ENCODE peak calls at places on chromosomes 11 and 22, in five cellular contexts. Q, N, W, H and J are unnamed samples.

GRCh38 chr11:59135648-59136461 is 6.8 kb upstream of the FAM111A start:
- DNase-seq in Q (peak), N (no peak), W (peak), H (peak), J (peak)

GRCh38 chr11:92605667-92606066 is 363.8 kb upstream of the MTNR1B start:
- DNase-seq in Q (no peak), N (no peak), W (no peak), H (no peak), J (no peak)

GRCh38 chr11:103648670-103649400 is 387.6 kb upstream of the DDI1 start:
- DNase-seq in Q (no peak), N (no peak), W (peak), H (peak), J (no peak)

GRCh38 chr11:78684377-78684776 is 109.7 kb upstream of the NARS2 start:
- DNase-seq in Q (no peak), N (no peak), W (peak), H (no peak), J (no peak)

GRCh38 chr22:28345304-28345703 is 334.3 kb downstream of the TTC28 start:
- DNase-seq in Q (no peak), N (no peak), W (no peak), H (no peak), J (no peak)

GRCh38 chr22:28250036-28250695 is 331.1 kb upstream of the PITPNB start:
- DNase-seq in Q (no peak), N (no peak), W (no peak), H (no peak), J (no peak)

GRCh38 chr11:29161216-29161615 is 855.6 kb downstream of the KCNA4 start:
- DNase-seq in Q (no peak), N (no peak), W (peak), H (no peak), J (no peak)

GRCh38 chr22:19960491-19961200 is 19.0 kb upstream of the TXNRD2 start:
- DNase-seq in Q (no peak), N (no peak), W (no peak), H (no peak), J (no peak)

GRCh38 chr11:129102756-129103155 is 89.4 kb downstream of the ARHGAP32 start:
- DNase-seq in Q (no peak), N (no peak), W (no peak), H (no peak), J (no peak)

GRCh38 chr11:60880635-60881282 is 13.4 kb downstream of the ZP1 start:
- DNase-seq in Q (no peak), N (no peak), W (no peak), H (no peak), J (no peak)

GRCh38 chr11:119910056-119910455 is 181.1 kb upstream of the NECTIN1 start:
- DNase-seq in Q (no peak), N (no peak), W (no peak), H (no peak), J (peak)

GRCh38 chr11:124748481-124749338 is 3.3 kb downstream of the VSIG2 start:
- DNase-seq in Q (no peak), N (no peak), W (peak), H (no peak), J (peak)

GRCh38 chr22:49623176-49623575 is 204.5 kb downstream of the BRD1 start:
- DNase-seq in Q (no peak), N (no peak), W (no peak), H (no peak), J (no peak)

GRCh38 chr22:48099671-48100070 is 1337.2 kb downstream of the TBC1D22A start:
- DNase-seq in Q (no peak), N (no peak), W (no peak), H (no peak), J (no peak)

GRCh38 chr11:117037952-117038350 is 60.3 kb downstream of the SIK3 start:
- DNase-seq in Q (no peak), N (no peak), W (no peak), H (no peak), J (no peak)

GRCh38 chr11:4697583-4697982 is at the start of gene OR51E2:
- DNase-seq in Q (no peak), N (no peak), W (peak), H (no peak), J (no peak)

GRCh38 chr11:63985812-63986155 is 454 bp upstream of the OTUB1 start:
- DNase-seq in Q (no peak), N (no peak), W (no peak), H (peak), J (no peak)

GRCh38 chr11:30478923-30479322 is 107.2 kb downstream of the MPPED2 start:
- DNase-seq in Q (peak), N (no peak), W (no peak), H (no peak), J (no peak)

GRCh38 chr11:134858783-134859480 is 446.9 kb upstream of the B3GAT1 start:
- DNase-seq in Q (no peak), N (no peak), W (no peak), H (no peak), J (no peak)

GRCh38 chr11:27933992-27934829 is 173.7 kb downstream of the KIF18A start:
- DNase-seq in Q (peak), N (no peak), W (peak), H (no peak), J (no peak)

GRCh38 chr22:19232620-19233019 is 54.1 kb upstream of the SLC25A1 start:
- DNase-seq in Q (no peak), N (no peak), W (no peak), H (no peak), J (no peak)

GRCh38 chr22:21032037-21032842 is at the start of gene SLC7A4:
- DNase-seq in Q (no peak), N (no peak), W (no peak), H (no peak), J (no peak)

GRCh38 chr11:65547446-65548125 is 10.6 kb downstream of the LTBP3 start:
- DNase-seq in Q (no peak), N (no peak), W (no peak), H (no peak), J (no peak)

GRCh38 chr22:50178871-50179869 is 6.5 kb upstream of the TRABD start:
- DNase-seq in Q (no peak), N (no peak), W (no peak), H (no peak), J (no peak)

GRCh38 chr11:72683782-72684200 is 9.6 kb upstream of the PDE2A start:
- DNase-seq in Q (peak), N (no peak), W (peak), H (peak), J (peak)

GRCh38 chr11:132186699-132187098 is 816.3 kb downstream of the NTM start:
- DNase-seq in Q (no peak), N (no peak), W (no peak), H (no peak), J (no peak)

GRCh38 chr11:78841451-78842060 is 266.9 kb upstream of the NARS2 start:
- DNase-seq in Q (no peak), N (peak), W (peak), H (no peak), J (no peak)

GRCh38 chr11:132024587-132025295 is 654.3 kb downstream of the NTM start:
- DNase-seq in Q (no peak), N (no peak), W (peak), H (peak), J (no peak)

GRCh38 chr11:120188831-120189455 is 21.9 kb upstream of the OAF start:
- DNase-seq in Q (no peak), N (no peak), W (no peak), H (no peak), J (no peak)

GRCh38 chr11:44670814-44671213 is 55.9 kb upstream of the TSPAN18 start:
- DNase-seq in Q (no peak), N (no peak), W (no peak), H (no peak), J (no peak)

GRCh38 chr11:69530278-69531070 is 49.0 kb downstream of the LINC01488 start:
- DNase-seq in Q (no peak), N (no peak), W (no peak), H (peak), J (no peak)

GRCh38 chr11:106061249-106061794 is 15.8 kb downstream of the KBTBD3 start:
- DNase-seq in Q (no peak), N (no peak), W (no peak), H (no peak), J (no peak)

GRCh38 chr11:43790444-43790794 is 90.2 kb upstream of the ALKBH3 start:
- DNase-seq in Q (no peak), N (no peak), W (peak), H (no peak), J (no peak)

GRCh38 chr11:113201055-113201818 is 113.1 kb upstream of the TTC12 start:
- DNase-seq in Q (no peak), N (no peak), W (no peak), H (no peak), J (no peak)